ENCODE peak calls at places on chromosomes 1 and 21, in six cellular contexts. J, S, I, U, G and B are unnamed samples. For H3K27me3, the result is how much of the 10 kb centered on the place peaks cover.

GRCh38 chr1:10632691-10633090 is 157.9 kb downstream of the PEX14 start:
- DNase-seq in J (no peak), S (no peak), I (no peak), U (no peak), G (no peak), B (no peak)

GRCh38 chr1:44608141-44608540 is 66.1 kb downstream of the TMEM53 start:
- DNase-seq in J (no peak), S (no peak), I (no peak), U (no peak), G (no peak), B (peak)

GRCh38 chr1:162928141-162928540 is 67.2 kb upstream of the CCDC190 start:
- DNase-seq in J (no peak), S (no peak), I (no peak), U (no peak), G (no peak), B (no peak)

GRCh38 chr1:247639381-247639981 is 34.1 kb downstream of the OR2G3 start:
- DNase-seq in J (peak), S (peak), I (peak), U (peak), G (peak), B (peak)

GRCh38 chr1:156675715-156676311 is 1.4 kb downstream of the NES start:
- DNase-seq in J (no peak), S (no peak), I (no peak), U (peak), G (no peak), B (no peak)

GRCh38 chr21:34020005-34020847 is 53.2 kb upstream of the MRPS6 start:
- DNase-seq in J (no peak), S (peak), I (no peak), U (no peak), G (peak), B (no peak)

GRCh38 chr1:8360493-8361197 is 42.7 kb downstream of the SLC45A1 start:
- DNase-seq in J (no peak), S (no peak), I (no peak), U (no peak), G (no peak), B (no peak)

GRCh38 chr21:28375708-28376385 is 616.8 kb downstream of the LTN1 start:
- DNase-seq in J (no peak), S (no peak), I (no peak), U (peak), G (no peak), B (no peak)

GRCh38 chr1:20446796-20447195 is 39.2 kb downstream of the CAMK2N1 start:
- DNase-seq in J (peak), S (no peak), I (no peak), U (peak), G (no peak), B (peak)

GRCh38 chr21:39660191-39660590 is 47.5 kb downstream of the B3GALT5 start:
- DNase-seq in J (no peak), S (peak), I (no peak), U (peak), G (no peak), B (no peak)

GRCh38 chr1:199084293-199084692 is 445.5 kb downstream of the PTPRC start:
- DNase-seq in J (no peak), S (no peak), I (no peak), U (peak), G (no peak), B (no peak)

GRCh38 chr1:76240321-76240720 is 165.8 kb downstream of the ST6GALNAC3 start:
- DNase-seq in J (no peak), S (no peak), I (no peak), U (no peak), G (no peak), B (no peak)

GRCh38 chr1:218823291-218823900 is 350.3 kb upstream of the LYPLAL1 start:
- DNase-seq in J (peak), S (no peak), I (no peak), U (peak), G (no peak), B (peak)

GRCh38 chr1:86394416-86394815 is 1.7 kb downstream of the ODF2L start:
- DNase-seq in J (peak), S (no peak), I (no peak), U (peak), G (no peak), B (peak)

GRCh38 chr21:27586986-27587385 is 620.1 kb upstream of the ADAMTS5 start:
- DNase-seq in J (no peak), S (no peak), I (no peak), U (no peak), G (no peak), B (no peak)

GRCh38 chr1:18823438-18823837 is 36.0 kb downstream of the TAS1R2 start:
- DNase-seq in J (no peak), S (no peak), I (no peak), U (no peak), G (no peak), B (no peak)

GRCh38 chr1:9292361-9293240 is at the start of gene SPSB1:
- DNase-seq in J (peak), S (peak), I (peak), U (peak), G (peak), B (peak)

GRCh38 chr21:8992731-8993174 is 1528.6 kb upstream of the TPTE start:
- DNase-seq in J (no peak), S (no peak), I (no peak), U (no peak), G (no peak), B (peak)

GRCh38 chr1:209875510-209875909 is 47.7 kb downstream of the UTP25 start:
- DNase-seq in J (peak), S (no peak), I (no peak), U (peak), G (no peak), B (peak)

GRCh38 chr1:12191242-12192032 is 24.6 kb downstream of the TNFRSF1B start:
- DNase-seq in J (no peak), S (no peak), I (no peak), U (no peak), G (no peak), B (no peak)

GRCh38 chr1:43345119-43345518 is 7.5 kb downstream of the MPL start:
- DNase-seq in J (no peak), S (no peak), I (no peak), U (no peak), G (no peak), B (peak)

GRCh38 chr1:31954607-31955283 is 16.6 kb upstream of the PTP4A2 start:
- DNase-seq in J (peak), S (peak), I (peak), U (peak), G (peak), B (peak)

GRCh38 chr1:32221980-32222751 is at the start of the genes EIF3I and TMEM234:
- DNase-seq in J (peak), S (peak), I (peak), U (peak), G (peak), B (peak)

GRCh38 chr1:184052194-184052559 is 647 bp downstream of the TSEN15 start:
- DNase-seq in J (no peak), S (no peak), I (no peak), U (no peak), G (no peak), B (no peak)

GRCh38 chr1:27141266-27142003 is 13.5 kb downstream of the SLC9A1 start:
- DNase-seq in J (peak), S (peak), I (peak), U (no peak), G (no peak), B (peak)

GRCh38 chr1:183808296-183809027 is 3.5 kb downstream of the RGL1 start:
- DNase-seq in J (no peak), S (no peak), I (no peak), U (no peak), G (no peak), B (peak)

GRCh38 chr1:46221749-46222148 is 18.6 kb downstream of the LURAP1 start:
- DNase-seq in J (no peak), S (no peak), I (no peak), U (no peak), G (no peak), B (no peak)

GRCh38 chr1:168110896-168111545 is 25.7 kb downstream of the GPR161 start:
- DNase-seq in J (peak), S (no peak), I (no peak), U (no peak), G (no peak), B (peak)

GRCh38 chr1:12140016-12140415 is 26.8 kb upstream of the TNFRSF1B start:
- DNase-seq in J (no peak), S (no peak), I (no peak), U (no peak), G (no peak), B (no peak)

GRCh38 chr1:204112876-204113730 is 38.7 kb downstream of the ETNK2 start:
- DNase-seq in J (no peak), S (no peak), I (no peak), U (peak), G (no peak), B (no peak)

GRCh38 chr1:30419246-30419720 is 304.1 kb downstream of the MATN1 start:
- DNase-seq in J (no peak), S (no peak), I (peak), U (no peak), G (no peak), B (no peak)

GRCh38 chr1:27006683-27007082 is 6.0 kb downstream of the TENT5B start:
- DNase-seq in J (no peak), S (no peak), I (no peak), U (no peak), G (no peak), B (no peak)

DNA sequence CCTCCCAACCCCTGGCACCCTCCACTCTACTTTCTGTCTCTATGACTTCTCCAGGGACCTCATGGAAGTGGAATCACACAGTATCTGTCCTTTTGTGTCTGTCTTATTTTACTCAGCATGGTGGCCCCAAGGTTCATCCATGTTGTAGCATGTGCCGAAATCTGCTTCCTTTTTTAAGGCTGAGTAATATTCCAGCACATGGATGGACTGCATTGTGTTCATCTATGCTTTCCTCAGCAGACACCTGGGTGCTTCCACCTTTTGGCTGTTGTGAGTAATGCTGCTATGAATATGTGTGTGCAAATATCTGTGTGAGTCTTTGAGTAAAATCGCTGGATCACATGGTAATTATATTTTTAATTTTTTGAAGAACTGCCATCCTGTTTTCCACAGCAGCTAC is 1.6 kb upstream of the PFKL start:
- DNase-seq in J (peak), S (no peak), I (no peak), U (peak), G (no peak), B (peak)
- TF ChIP-seq CTCF in J (peak), S (peak), I (no peak), U (peak), G (peak), B (peak)

DNA sequence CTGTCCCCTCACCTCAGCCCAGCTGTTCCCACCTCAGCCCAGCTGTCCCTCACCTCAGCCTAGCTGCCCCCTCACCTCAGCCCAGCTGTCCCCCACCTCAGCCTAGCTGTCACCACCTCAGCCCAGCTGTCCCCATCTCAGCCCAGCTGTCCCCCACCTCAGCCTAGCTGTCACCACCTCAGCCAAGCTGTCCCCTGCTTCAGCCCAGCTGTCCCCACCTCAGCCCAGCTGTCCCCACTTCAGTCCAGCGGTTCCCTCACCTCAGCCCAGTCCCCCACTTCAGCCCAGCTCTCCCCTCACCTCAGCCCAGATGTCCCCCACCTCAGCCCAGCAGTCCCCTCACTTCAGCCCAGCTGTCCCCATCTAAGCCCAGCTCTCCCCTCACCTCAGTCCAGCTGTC is 88.4 kb upstream of the CSF3R start:
- DNase-seq in J (no peak), S (no peak), I (no peak), U (no peak), G (no peak), B (no peak)
- H3K27me3 ChIP-seq in J (under half), S (under half), I (under half), U (under half), G (under half), B (under half)

DNA sequence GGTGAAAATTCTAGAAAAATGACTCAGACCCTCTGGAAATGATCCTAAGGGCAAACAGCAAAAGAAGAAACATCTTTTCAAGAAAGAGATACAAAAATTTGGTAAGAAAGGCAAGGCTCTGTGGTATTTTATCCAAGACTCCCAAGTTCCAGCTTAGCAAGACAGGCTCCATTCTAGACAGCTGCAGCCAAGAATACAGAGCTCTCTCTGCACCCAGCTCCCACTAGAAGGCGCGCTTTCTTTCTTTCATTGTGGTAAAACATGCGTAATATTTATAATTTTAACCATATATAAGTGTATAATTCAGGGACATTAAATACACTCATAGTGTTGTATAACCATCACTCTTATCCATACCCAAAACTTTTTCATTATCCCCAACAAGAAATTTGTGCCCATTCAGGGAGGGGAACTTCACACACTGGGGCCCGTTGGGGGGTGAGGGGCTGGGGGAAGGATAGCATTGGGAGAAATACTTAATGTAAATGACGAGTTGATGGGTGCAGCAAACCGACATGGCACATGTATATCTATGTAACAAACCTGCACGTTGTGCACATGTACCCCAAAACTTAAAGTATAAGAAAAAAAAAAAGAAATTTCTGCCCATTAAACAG is 2.2 kb upstream of the HFM1 start:
- DNase-seq in J (no peak), S (no peak), I (no peak), U (no peak), G (no peak), B (no peak)
- H3K4me3 ChIP-seq in J (no peak), S (no peak), I (no peak), U (no peak), G (no peak), B (no peak)

GRCh38 chr1:14303011-14303410 is 295.5 kb upstream of the KAZN start:
- DNase-seq in J (no peak), S (no peak), I (no peak), U (no peak), G (no peak), B (no peak)
- TF ChIP-seq CTCF in J (no peak), S (no peak), I (no peak), U (no peak), G (no peak), B (no peak)

DNA sequence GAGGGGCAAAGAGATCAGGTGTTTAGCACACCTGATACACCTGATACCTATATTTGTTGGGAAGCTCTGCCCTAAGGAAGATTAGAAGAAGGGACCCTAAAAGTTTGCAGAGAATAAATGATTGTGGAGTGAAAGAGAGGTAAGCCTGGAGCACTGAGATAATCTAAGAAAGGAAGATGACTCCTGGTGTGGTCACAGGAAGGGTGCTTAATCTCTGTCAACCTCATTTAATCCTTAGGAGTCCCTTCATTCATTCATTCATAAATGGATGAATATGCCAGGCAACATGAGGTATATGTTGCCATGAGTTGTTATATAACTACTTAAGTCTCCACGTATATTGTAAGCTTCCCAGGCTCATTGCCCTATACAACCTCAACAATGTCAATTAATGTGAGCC is 16.2 kb upstream of the MNDA start:
- DNase-seq in J (no peak), S (no peak), I (no peak), U (no peak), G (no peak), B (no peak)
- H3K27me3 ChIP-seq in J (under half), S (under half), I (under half), U (under half), G (under half), B (under half)